ENCODE peak calls at places on chromosome 16, in six cellular contexts. X is Calu3, V is GM13977, C is Peyer's patch, R is AG10803, F is uterus. Z is an unnamed sample.

GRCh38 chr16:55543470-55543869 is 23.0 kb upstream of the CAPNS2 start:
- DNase-seq in X (no peak), V (no peak), C (no peak), R (peak), F (no peak), Z (no peak)

GRCh38 chr16:82732461-82732860 is 105.7 kb downstream of the CDH13 start:
- DNase-seq in X (no peak), V (no peak), C (no peak), R (peak), F (no peak), Z (no peak)

GRCh38 chr16:64159986-64160385 is 961.9 kb downstream of the CDH11 start:
- DNase-seq in X (no peak), V (no peak), C (no peak), R (peak), F (no peak), Z (no peak)

GRCh38 chr16:69351309-69352027 is at the start of gene TMED6:
- DNase-seq in X (peak), V (no peak), C (peak), R (no peak), F (no peak), Z (no peak)

GRCh38 chr16:86283944-86284343 is 226.4 kb upstream of the FOXF1 start:
- DNase-seq in X (no peak), V (no peak), C (peak), R (no peak), F (no peak), Z (peak)

GRCh38 chr16:2170587-2171435 is 15.2 kb downstream of the TRAF7 start:
- DNase-seq in X (no peak), V (no peak), C (no peak), R (no peak), F (no peak), Z (no peak)

GRCh38 chr16:19743816-19744159 is 25.7 kb downstream of the IQCK start:
- DNase-seq in X (no peak), V (no peak), C (no peak), R (no peak), F (no peak), Z (no peak)

GRCh38 chr16:11190585-11191565 is 65.1 kb downstream of the SOCS1 start:
- DNase-seq in X (no peak), V (no peak), C (no peak), R (no peak), F (no peak), Z (no peak)

GRCh38 chr16:88489163-88489721 is 36.2 kb downstream of the ZFPM1 start:
- DNase-seq in X (no peak), V (no peak), C (peak), R (no peak), F (no peak), Z (no peak)

GRCh38 chr16:88956546-88957455 is 20.2 kb downstream of the CBFA2T3 start:
- DNase-seq in X (no peak), V (no peak), C (no peak), R (no peak), F (no peak), Z (no peak)

GRCh38 chr16:10421596-10421995 is 35.7 kb downstream of the ATF7IP2 start:
- DNase-seq in X (no peak), V (no peak), C (no peak), R (no peak), F (no peak), Z (no peak)

GRCh38 chr16:77037696-77038347 is 153.2 kb upstream of the MON1B start:
- DNase-seq in X (no peak), V (no peak), C (no peak), R (no peak), F (no peak), Z (no peak)

GRCh38 chr16:77041468-77041867 is 149.5 kb upstream of the MON1B start:
- DNase-seq in X (no peak), V (no peak), C (no peak), R (no peak), F (no peak), Z (no peak)

GRCh38 chr16:77043076-77043475 is 147.9 kb upstream of the MON1B start:
- DNase-seq in X (peak), V (peak), C (no peak), R (peak), F (no peak), Z (no peak)
- TF ChIP-seq CTCF in X (peak), V (peak), C (no peak), R (peak), F (no peak), Z (peak)

GRCh38 chr16:47907109-47907508 is 248.7 kb downstream of the ABCC12 start:
- DNase-seq in X (no peak), V (no peak), C (no peak), R (no peak), F (no peak), Z (no peak)

GRCh38 chr16:47903470-47903869 is 252.3 kb downstream of the ABCC12 start:
- DNase-seq in X (no peak), V (no peak), C (no peak), R (no peak), F (no peak), Z (no peak)

GRCh38 chr16:47905771-47906170 is 250.0 kb downstream of the ABCC12 start:
- DNase-seq in X (no peak), V (no peak), C (no peak), R (peak), F (no peak), Z (no peak)

DNA sequence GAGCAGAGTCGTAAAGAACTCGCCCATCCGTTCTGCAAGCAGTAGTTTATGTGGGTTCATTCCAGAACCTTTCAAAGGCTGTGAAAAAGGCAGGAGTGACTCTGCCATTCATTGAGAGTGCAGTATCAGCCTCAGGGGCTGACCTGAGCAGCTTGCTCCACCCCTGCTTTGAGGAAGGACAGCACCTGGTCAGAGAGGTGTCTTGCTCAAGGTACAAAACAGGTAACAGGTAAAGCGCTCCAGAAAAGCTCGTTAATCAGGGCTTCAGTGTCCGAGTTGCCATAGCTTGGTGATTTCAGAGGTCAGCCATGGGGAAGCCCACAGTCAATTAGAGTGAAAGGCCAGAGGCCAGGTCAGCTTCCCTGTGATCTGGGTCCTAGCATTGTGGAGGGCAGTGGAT is 251.1 kb downstream of the ABCC12 start:
- DNase-seq in X (no peak), V (no peak), C (no peak), R (no peak), F (no peak), Z (no peak)
- TF ChIP-seq CTCF in X (no peak), V (no peak), C (no peak), R (no peak), F (no peak), Z (no peak)

DNA sequence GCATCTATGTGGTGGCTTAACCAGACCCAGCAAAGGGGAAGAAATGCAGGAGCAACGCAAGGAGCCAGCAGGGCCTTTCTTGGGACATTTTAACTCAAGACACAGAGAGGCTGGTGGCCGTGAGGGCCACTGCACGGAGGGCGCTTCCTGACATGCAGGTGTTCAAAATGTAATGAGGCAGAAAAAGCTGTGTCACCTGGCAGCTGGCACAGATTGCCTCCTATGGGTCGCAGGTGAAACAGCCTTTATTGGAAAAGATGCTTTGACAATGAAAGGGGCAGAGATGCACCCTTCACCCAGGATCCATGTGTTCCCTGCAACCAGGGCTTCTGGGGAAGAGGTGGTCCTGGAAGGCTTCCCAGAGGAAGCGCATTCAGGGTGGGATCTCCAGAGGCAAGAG is 219.3 kb downstream of the XYLT1 start:
- DNase-seq in X (no peak), V (no peak), C (no peak), R (no peak), F (no peak), Z (no peak)
- TF ChIP-seq CTCF in X (no peak), V (peak), C (no peak), R (no peak), F (no peak), Z (no peak)

GRCh38 chr16:67667817-67668494 is 1.3 kb downstream of the C16orf86 start:
- DNase-seq in X (peak), V (peak), C (peak), R (peak), F (peak), Z (no peak)

GRCh38 chr16:67667434-67667816 is 811 bp downstream of the C16orf86 start:
- DNase-seq in X (no peak), V (peak), C (no peak), R (no peak), F (no peak), Z (no peak)

GRCh38 chr16:67666538-67667433 is at the start of the genes C16orf86 and ENKD1:
- DNase-seq in X (peak), V (peak), C (peak), R (peak), F (peak), Z (no peak)

GRCh38 chr16:67669499-67670101 is 3.0 kb downstream of the C16orf86 start:
- DNase-seq in X (no peak), V (no peak), C (no peak), R (no peak), F (no peak), Z (no peak)

DNA sequence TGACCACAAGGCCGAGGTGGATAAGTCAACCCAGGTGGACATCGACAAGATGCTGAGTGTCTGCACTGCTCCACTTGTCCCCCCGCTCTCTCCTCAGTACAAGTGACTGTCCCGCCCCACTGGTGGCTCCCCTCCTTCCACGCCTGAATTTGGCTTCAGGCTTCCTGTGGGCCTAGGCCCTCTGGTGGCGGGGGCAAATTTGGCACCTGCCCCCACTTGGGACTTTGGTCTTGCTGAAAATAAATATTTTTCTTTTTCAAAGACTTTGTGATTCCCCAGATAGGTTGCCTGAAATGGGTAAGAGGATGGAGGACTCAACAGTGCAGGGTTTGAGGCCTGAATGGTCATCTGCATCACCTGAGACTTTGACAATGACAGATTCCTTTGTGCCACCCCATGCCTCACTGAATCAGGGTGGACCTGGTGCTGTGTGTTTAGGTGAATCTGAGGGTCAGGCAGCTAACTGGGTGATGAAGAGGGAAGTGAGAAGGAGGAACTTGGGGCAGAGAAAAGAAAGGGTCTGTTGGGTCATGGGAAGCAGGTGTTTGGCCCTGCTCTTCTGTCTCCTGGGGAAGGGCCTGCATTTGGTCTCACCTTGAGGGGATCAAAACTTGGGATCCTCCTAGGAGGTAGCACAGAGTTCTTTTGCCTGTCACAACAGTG is 2.0 kb downstream of the C16orf86 start:
- DNase-seq in X (no peak), V (peak), C (no peak), R (no peak), F (no peak), Z (no peak)
- TF ChIP-seq CTCF in X (peak), V (peak), C (no peak), R (peak), F (no peak), Z (no peak)

Z was measured in type B pancreatic cell.